ENCODE peak calls at places on chromosomes 4 and X, in nine cellular contexts. A is mesendoderm; X is tibial nerve; J is uterus; Y is heart left ventricle; E is right atrium auricular region; Z is CD4-positive, alpha-beta T cell; P is cardiac muscle cell; K is HCT116. U is an unnamed sample.

GRCh38 chrX:140762061-140762460 is 52.5 kb downstream of the LINC00632 start:
- DNase-seq in A (peak; percentile 76), X (peak; percentile 58), J (peak; percentile 21), Y (no peak), E (peak; percentile 66), Z (no peak), P (peak; percentile 77), K (no peak), U (peak; percentile 73)

GRCh38 chrX:153636716-153637115 is 10.3 kb upstream of the DUSP9 start:
- DNase-seq in A (no peak), X (no peak), J (peak; percentile 6), Y (peak; percentile 12), E (no peak), Z (no peak), P (no peak), K (no peak), U (no peak)

GRCh38 chrX:11555759-11556158 is 110.0 kb downstream of the ARHGAP6 start:
- DNase-seq in A (no peak), X (no peak), J (no peak), Y (no peak), E (no peak), Z (no peak), P (peak; percentile 52), K (no peak), U (peak; percentile 26)

GRCh38 chrX:108268434-108269080 is 169.7 kb downstream of the COL4A6 start:
- DNase-seq in A (no peak), X (no peak), J (no peak), Y (no peak), E (no peak), Z (no peak), P (no peak), K (no peak), U (peak; percentile 58)

GRCh38 chr4:82785248-82786003 is 13.2 kb downstream of the SCD5 start:
- DNase-seq in A (peak; percentile 80), X (no peak), J (no peak), Y (no peak), E (peak; percentile 44), Z (no peak), P (peak; percentile 93), K (peak; percentile 69), U (peak; percentile 83)

GRCh38 chr4:153115322-153116100 is 88.7 kb upstream of the TRIM2 start:
- DNase-seq in A (no peak), X (no peak), J (no peak), Y (peak; percentile 48), E (peak; percentile 56), Z (peak; percentile 43), P (peak; percentile 58), K (peak; percentile 46), U (peak; percentile 91)

GRCh38 chr4:153661915-153662314 is 22.2 kb upstream of the TLR2 start:
- DNase-seq in A (no peak), X (no peak), J (no peak), Y (no peak), E (no peak), Z (no peak), P (no peak), K (no peak), U (no peak)

GRCh38 chrX:39953879-39954278 is 143.9 kb downstream of the BCOR start:
- DNase-seq in A (no peak), X (peak; percentile 31), J (no peak), Y (peak; percentile 77), E (no peak), Z (no peak), P (peak; percentile 48), K (peak; percentile 68), U (peak; percentile 94)

DNA sequence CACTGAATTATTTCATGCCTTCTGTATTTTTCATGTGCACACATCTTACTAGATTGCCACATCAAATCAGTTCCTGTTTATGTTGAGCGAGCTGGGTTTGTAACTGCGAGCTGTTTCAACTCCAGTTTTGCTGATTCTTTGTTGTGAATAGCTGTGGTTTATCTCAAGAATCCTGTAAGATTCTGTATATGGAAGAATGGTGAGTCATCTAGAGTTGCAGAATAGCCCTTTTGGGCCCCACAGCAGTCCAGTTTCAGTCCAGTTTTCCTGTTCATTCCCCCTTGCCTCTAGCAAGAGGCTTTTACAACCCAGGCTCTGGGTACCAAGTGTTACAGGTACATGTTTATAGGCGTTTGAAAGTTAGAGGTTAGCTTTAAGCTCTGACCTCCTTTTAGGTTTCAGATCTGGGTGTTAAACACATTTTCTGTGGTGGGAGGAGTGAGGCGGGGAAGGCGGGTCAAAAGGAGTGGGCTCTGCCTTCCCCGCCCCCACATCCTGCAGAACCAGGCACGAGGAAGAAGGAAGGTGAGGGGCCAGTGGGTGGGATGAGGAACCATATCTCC is 32.7 kb downstream of the TBC1D14 start:
- DNase-seq in A (peak; percentile 49), X (no peak), J (peak; percentile 51), Y (no peak), E (no peak), Z (peak; percentile 49), P (peak; percentile 96), K (peak; percentile 32), U (peak; percentile 51)
- H3K27ac ChIP-seq in A (peak overlapping the region; percentile 27), X (peak overlapping the region; percentile 63), J (peak overlapping the region; percentile 73), Y (peak overlapping the region; percentile 59), E (peak overlapping the region; percentile 56), Z (peak overlapping the region; percentile 62), P (peak overlapping the region; percentile 38), K (peak overlapping the region; percentile 80), U (no peak overlapping the region)

GRCh38 chr4:40842318-40842717 is 92.6 kb downstream of the NSUN7 start:
- DNase-seq in A (no peak), X (no peak), J (no peak), Y (peak; percentile 50), E (no peak), Z (no peak), P (no peak), K (no peak), U (no peak)

GRCh38 chr4:40842725-40843401 is 93.1 kb downstream of the NSUN7 start:
- DNase-seq in A (peak; percentile 45), X (no peak), J (no peak), Y (no peak), E (no peak), Z (no peak), P (no peak), K (no peak), U (no peak)

GRCh38 chr4:40840985-40841571 is 91.3 kb downstream of the NSUN7 start:
- DNase-seq in A (peak; percentile 99), X (peak; percentile 76), J (peak; percentile 29), Y (peak; percentile 70), E (peak; percentile 83), Z (peak; percentile 49), P (peak; percentile 76), K (peak; percentile 71), U (peak; percentile 85)

GRCh38 chr4:40838742-40839141 is 89.0 kb downstream of the NSUN7 start:
- DNase-seq in A (peak; percentile 50), X (no peak), J (no peak), Y (no peak), E (no peak), Z (no peak), P (no peak), K (no peak), U (peak; percentile 2)

DNA sequence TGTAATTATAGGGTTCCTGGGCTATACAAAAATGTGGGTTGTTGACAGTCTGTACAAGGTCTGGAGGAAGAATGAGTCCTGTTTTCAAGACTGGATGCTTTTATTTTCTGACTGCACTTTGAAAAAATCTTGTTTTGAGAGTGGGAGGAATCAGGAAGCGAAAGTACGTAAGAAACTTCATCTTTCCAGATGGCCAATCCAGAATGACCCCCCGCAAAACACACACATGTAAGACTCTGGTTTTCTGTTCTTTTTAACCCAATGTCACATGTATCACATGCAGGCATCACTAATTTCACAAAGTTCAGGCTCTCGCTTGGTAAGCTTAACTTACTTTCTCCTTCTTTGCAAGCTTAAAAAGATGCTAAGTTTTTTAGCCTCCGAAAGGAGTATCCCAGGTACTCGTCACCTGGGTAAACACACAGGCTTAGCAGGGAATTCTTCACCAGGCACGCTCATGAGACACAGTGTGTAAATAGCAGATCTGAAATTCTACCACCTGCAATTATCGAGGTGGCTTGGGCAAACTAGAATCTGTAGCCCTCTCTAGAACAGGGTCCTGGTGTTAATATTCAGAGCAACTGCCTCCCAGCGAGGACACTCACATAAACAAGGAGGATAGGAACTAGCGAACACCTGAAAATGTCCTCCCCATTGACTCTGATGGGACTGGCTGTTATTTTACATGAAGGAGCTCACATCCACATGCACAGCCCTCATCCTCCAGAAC is 90.7 kb downstream of the NSUN7 start:
- DNase-seq in A (no peak), X (no peak), J (no peak), Y (no peak), E (no peak), Z (no peak), P (no peak), K (no peak), U (no peak)
- H3K27ac ChIP-seq in A (no peak overlapping the region), X (no peak overlapping the region), J (no peak overlapping the region), Y (no peak overlapping the region), E (peak overlapping the region; percentile 89), Z (no peak overlapping the region), P (no peak overlapping the region), K (no peak overlapping the region), U (no peak overlapping the region)

GRCh38 chrX:72271812-72272211 is 5.2 kb downstream of the RPS4X start:
- DNase-seq in A (no peak), X (no peak), J (no peak), Y (no peak), E (no peak), Z (no peak), P (no peak), K (no peak), U (no peak)

GRCh38 chrX:72268601-72269365 is 8.3 kb downstream of the RPS4X start:
- DNase-seq in A (no peak), X (no peak), J (no peak), Y (no peak), E (no peak), Z (no peak), P (peak; percentile 58), K (no peak), U (no peak)

GRCh38 chrX:72270316-72270866 is 6.7 kb downstream of the RPS4X start:
- DNase-seq in A (no peak), X (no peak), J (no peak), Y (no peak), E (no peak), Z (no peak), P (no peak), K (no peak), U (peak; percentile 41)

GRCh38 chrX:72271091-72271490 is 6.0 kb downstream of the RPS4X start:
- DNase-seq in A (no peak), X (no peak), J (no peak), Y (no peak), E (no peak), Z (no peak), P (no peak), K (no peak), U (no peak)

DNA sequence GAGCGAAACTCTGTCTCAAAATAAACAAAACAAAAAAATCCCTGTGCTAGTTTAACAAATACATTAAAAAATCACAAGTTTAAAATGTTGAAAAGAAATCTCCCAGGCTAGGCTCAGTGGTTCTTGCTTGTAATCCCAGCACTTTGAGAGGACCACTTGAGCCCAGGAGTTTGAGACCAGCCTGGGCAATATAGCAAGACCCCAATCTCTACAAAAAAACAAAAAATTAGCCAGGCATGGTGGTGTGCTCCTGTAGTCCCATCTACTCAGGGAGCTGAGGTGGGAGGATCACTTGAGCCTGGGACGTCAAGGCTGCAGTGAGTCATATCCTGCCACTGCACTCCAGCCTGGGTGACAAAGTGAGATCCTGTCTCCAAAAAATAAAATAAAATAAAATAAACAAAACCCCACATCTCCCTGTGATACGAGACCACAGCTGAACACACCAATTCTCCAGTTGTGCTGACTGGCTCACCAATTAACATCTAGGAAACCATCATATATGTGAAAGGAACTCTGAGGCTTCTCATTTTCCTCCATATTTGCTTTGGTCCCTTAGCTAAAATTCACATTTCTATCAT is 7.3 kb downstream of the RPS4X start:
- DNase-seq in A (no peak), X (no peak), J (no peak), Y (peak; percentile 36), E (no peak), Z (no peak), P (peak; percentile 50), K (no peak), U (peak; percentile 61)
- H3K27ac ChIP-seq in A (no peak overlapping the region), X (no peak overlapping the region), J (no peak overlapping the region), Y (no peak overlapping the region), E (peak overlapping the region; percentile 33), Z (no peak overlapping the region), P (no peak overlapping the region), K (peak overlapping the region; percentile 38), U (peak overlapping the region; percentile 75)

GRCh38 chrX:79146552-79147390 is 2.3 kb downstream of the GPR174 start:
- DNase-seq in A (no peak), X (no peak), J (no peak), Y (no peak), E (no peak), Z (no peak), P (no peak), K (no peak), U (no peak)

GRCh38 chrX:79153348-79153747 is 8.9 kb downstream of the GPR174 start:
- DNase-seq in A (no peak), X (no peak), J (no peak), Y (no peak), E (no peak), Z (no peak), P (no peak), K (no peak), U (no peak)

GRCh38 chrX:79147477-79147876 is 3.0 kb downstream of the GPR174 start:
- DNase-seq in A (no peak), X (no peak), J (no peak), Y (no peak), E (no peak), Z (no peak), P (no peak), K (no peak), U (no peak)
- H3K27ac ChIP-seq in A (no peak overlapping the region), X (no peak overlapping the region), J (no peak overlapping the region), Y (peak overlapping the region; percentile 37), E (no peak overlapping the region), Z (peak overlapping the region; percentile 73), P (no peak overlapping the region), K (no peak overlapping the region), U (no peak overlapping the region)